ENCODE peak calls at places on chromosome 16, in four cellular contexts. V is GM06990, H is EL, I is heart right ventricle. J is an unnamed sample.
A peak's percentile ranks its signal among the peaks of the same experiment; 100 is the strongest.

GRCh38 chr16:19694989-19695388 is 23.0 kb downstream of the KNOP1 start:
- DNase-seq in I (no peak), V (no peak), H (no peak), J (no peak)

GRCh38 chr16:57962046-57962445 is 8.9 kb downstream of the CNGB1 start:
- DNase-seq in V (no peak), H (no peak), I (no peak), J (no peak)

GRCh38 chr16:12976491-12976890 is 75.1 kb downstream of the SHISA9 start:
- DNase-seq in I (no peak), H (no peak), V (no peak), J (no peak)

GRCh38 chr16:85335584-85336492 is 223.6 kb upstream of the CIBAR2 start:
- DNase-seq in V (no peak), I (no peak), H (peak; percentile 37), J (no peak)

GRCh38 chr16:67651039-67651438 is 6.1 kb downstream of the CARMIL2 start:
- DNase-seq in I (no peak), H (no peak), V (no peak), J (no peak)

GRCh38 chr16:83932955-83933673 is 19.9 kb upstream of the OSGIN1 start:
- DNase-seq in H (no peak), V (no peak), I (no peak), J (peak; percentile 22)

GRCh38 chr16:85796599-85796998 is 2.7 kb downstream of the EMC8 start:
- DNase-seq in I (no peak), H (no peak), V (no peak), J (no peak)

GRCh38 chr16:67549240-67549639 is 13.1 kb upstream of the CTCF start:
- DNase-seq in V (no peak), H (no peak), I (no peak), J (no peak)

GRCh38 chr16:83704656-83705055 is 103.1 kb upstream of the HSBP1 start:
- DNase-seq in H (peak; percentile 32), V (no peak), I (no peak), J (no peak)

GRCh38 chr16:14629612-14629918 is 495 bp downstream of the PARN start:
- DNase-seq in I (no peak), V (no peak), H (peak; percentile 21), J (peak; percentile 25)

GRCh38 chr16:87681990-87682570 is 79.8 kb downstream of the JPH3 start:
- DNase-seq in V (no peak), H (peak; percentile 66), I (no peak), J (peak; percentile 58)

GRCh38 chr16:58022601-58023371 is 2.8 kb upstream of the MMP15 start:
- DNase-seq in V (no peak), I (peak; percentile 76), H (peak; percentile 81), J (peak; percentile 89)

GRCh38 chr16:85751665-85752501 is 987 bp upstream of the C16orf74 start:
- DNase-seq in I (no peak), V (peak; percentile 49), H (peak; percentile 75), J (no peak)

GRCh38 chr16:64290461-64290860 is 831.4 kb downstream of the CDH11 start:
- DNase-seq in H (no peak), I (no peak), V (no peak), J (peak; percentile 63)

GRCh38 chr16:68283840-68284595 is 19.7 kb downstream of the SLC7A6 start:
- DNase-seq in I (no peak), H (no peak), V (peak; percentile 31), J (no peak)

GRCh38 chr16:67632415-67633172 is 12.3 kb upstream of the CARMIL2 start:
- DNase-seq in H (no peak), I (peak; percentile 58), V (no peak), J (no peak)

GRCh38 chr16:80029706-80030481 is 429.4 kb upstream of the MAF start:
- DNase-seq in I (no peak), H (no peak), V (no peak), J (peak; percentile 22)

GRCh38 chr16:2159052-2159838 is 3.7 kb downstream of the TRAF7 start:
- DNase-seq in I (peak; percentile 65), H (no peak), V (no peak), J (no peak)

GRCh38 chr16:56915311-56916105 is 16.4 kb upstream of the HERPUD1 start:
- DNase-seq in I (no peak), H (no peak), V (no peak), J (no peak)

GRCh38 chr16:81823111-81823510 is 44.0 kb downstream of the PLCG2 start:
- DNase-seq in V (peak; percentile 79), I (no peak), H (no peak), J (peak; percentile 24)

GRCh38 chr16:56268799-56269198 is 77.5 kb downstream of the GNAO1 start:
- DNase-seq in V (no peak), H (no peak), I (no peak), J (no peak)

GRCh38 chr16:21656795-21657768 is 4.7 kb upstream of the IGSF6 start:
- DNase-seq in I (peak; percentile 34), H (peak; percentile 58), V (peak; percentile 48), J (peak; percentile 62)

GRCh38 chr16:3283525-3284447 is 495 bp downstream of the ZNF263 start:
- DNase-seq in V (peak; percentile 43), I (no peak), H (no peak), J (no peak)

GRCh38 chr16:67546761-67547422 is 15.4 kb upstream of the CTCF start:
- DNase-seq in H (peak; percentile 66), I (peak; percentile 72), V (peak; percentile 76), J (peak; percentile 65)

GRCh38 chr16:61897657-61898056 is 138.6 kb downstream of the CDH8 start:
- DNase-seq in H (no peak), I (no peak), V (no peak), J (no peak)

GRCh38 chr16:83651871-83652270 is 155.9 kb upstream of the HSBP1 start:
- DNase-seq in H (no peak), I (no peak), V (no peak), J (no peak)

GRCh38 chr16:70759666-70760065 is 41.3 kb downstream of the VAC14 start:
- DNase-seq in H (no peak), I (no peak), V (no peak), J (no peak)

J was measured in M059J.